ENCODE peak calls at places on chromosome 21, in five cellular contexts. J, X, W, V and M are unnamed samples.

GRCh38 chr21:41878831-41879189 is 334 bp downstream of the PRDM15 start:
- DNase-seq in V (peak), J (peak), X (peak), W (peak), M (peak)

GRCh38 chr21:43015906-43016540 is 41.7 kb downstream of the PKNOX1 start:
- DNase-seq in W (no peak), X (no peak), V (no peak), J (no peak), M (no peak)

GRCh38 chr21:26032263-26032662 is 138.3 kb downstream of the APP start:
- DNase-seq in X (no peak), J (no peak), W (no peak), V (no peak), M (no peak)

GRCh38 chr21:45554477-45555175 is 12.4 kb upstream of the SLC19A1 start:
- DNase-seq in X (peak), J (peak), V (no peak), W (peak), M (peak)

GRCh38 chr21:36288651-36289243 is 31.2 kb upstream of the MORC3 start:
- DNase-seq in X (no peak), V (no peak), J (no peak), W (no peak), M (no peak)

GRCh38 chr21:43884012-43884860 is 19.2 kb downstream of the AGPAT3 start:
- DNase-seq in X (peak), V (peak), W (peak), J (peak), M (peak)

GRCh38 chr21:27722095-27722494 is 755.2 kb upstream of the ADAMTS5 start:
- DNase-seq in X (no peak), W (peak), V (no peak), J (no peak), M (no peak)

GRCh38 chr21:42833439-42833815 is 45.9 kb downstream of the WDR4 start:
- DNase-seq in J (peak), W (peak), X (no peak), V (peak), M (no peak)

GRCh38 chr21:31612889-31613785 is 46.4 kb upstream of the SOD1 start:
- DNase-seq in W (no peak), J (no peak), V (no peak), X (peak), M (peak)

GRCh38 chr21:44354001-44354405 is 582 bp downstream of the TRPM2 start:
- DNase-seq in W (no peak), J (no peak), V (no peak), X (no peak), M (no peak)

GRCh38 chr21:28712396-28712795 is 280.3 kb downstream of the LTN1 start:
- DNase-seq in V (no peak), X (no peak), J (no peak), W (no peak), M (no peak)

GRCh38 chr21:36035381-36035791 is 24.9 kb downstream of the SETD4 start:
- DNase-seq in V (peak), W (no peak), X (no peak), J (no peak), M (no peak)

GRCh38 chr21:45030637-45031218 is 43.7 kb upstream of the ADARB1 start:
- DNase-seq in J (no peak), X (no peak), V (no peak), W (no peak), M (no peak)

GRCh38 chr21:32539378-32539777 is 45.9 kb downstream of the TCP10L start:
- DNase-seq in V (no peak), X (no peak), W (no peak), J (no peak), M (no peak)

GRCh38 chr21:34182436-34182835 is 109.1 kb downstream of the MRPS6 start:
- DNase-seq in J (no peak), V (no peak), W (no peak), X (no peak), M (no peak)

GRCh38 chr21:41783476-41784150 is 16.8 kb upstream of the RIPK4 start:
- DNase-seq in J (peak), W (peak), X (peak), V (peak), M (peak)

GRCh38 chr21:46196733-46197132 is 12.5 kb upstream of the SPATC1L start:
- DNase-seq in V (no peak), W (no peak), J (peak), X (no peak), M (no peak)

GRCh38 chr21:33076600-33077329 is 6.8 kb downstream of the OLIG1 start:
- DNase-seq in W (no peak), V (no peak), J (no peak), X (no peak), M (no peak)

GRCh38 chr21:17402885-17403477 is 109.9 kb upstream of the CXADR start:
- DNase-seq in J (no peak), V (no peak), W (no peak), X (peak), M (no peak)

GRCh38 chr21:29771491-29772066 is 168.2 kb downstream of the GRIK1 start:
- DNase-seq in V (no peak), W (no peak), J (no peak), X (no peak), M (no peak)